ENCODE peak calls at places on chromosome 1, in five cellular contexts. D is SK-N-SH, Z is heart right ventricle, Y is left ventricle myocardium inferior, O is AG04450. F is an unnamed sample.

GRCh38 chr1:93666613-93667384 is 14.8 kb downstream of the BCAR3 start:
- DNase-seq in D (no peak), Z (no peak), Y (no peak), O (no peak), F (no peak)

GRCh38 chr1:33343539-33343938 is 22.6 kb upstream of the A3GALT2 start:
- DNase-seq in D (no peak), Z (no peak), Y (no peak), O (no peak), F (no peak)

GRCh38 chr1:43292679-43293078 is 7.3 kb upstream of the C1orf210 start:
- DNase-seq in D (no peak), Z (no peak), Y (no peak), O (no peak), F (no peak)

GRCh38 chr1:221494670-221495069 is 247.2 kb downstream of the DUSP10 start:
- DNase-seq in D (no peak), Z (no peak), Y (no peak), O (no peak), F (no peak)

GRCh38 chr1:206551985-206552325 is 44.6 kb downstream of the RASSF5 start:
- DNase-seq in D (no peak), Z (no peak), Y (no peak), O (no peak), F (no peak)

GRCh38 chr1:204520834-204521709 is 4.9 kb downstream of the MDM4 start:
- DNase-seq in D (no peak), Z (no peak), Y (no peak), O (peak), F (no peak)

GRCh38 chr1:31701137-31701736 is 2.6 kb downstream of the COL16A1 start:
- DNase-seq in D (peak), Z (peak), Y (peak), O (peak), F (peak)

GRCh38 chr1:177975588-177976495 is 6.0 kb upstream of the SEC16B start:
- DNase-seq in D (no peak), Z (no peak), Y (no peak), O (no peak), F (no peak)

GRCh38 chr1:1758059-1758621 is 20.1 kb downstream of the NADK start:
- DNase-seq in D (no peak), Z (no peak), Y (no peak), O (no peak), F (no peak)

GRCh38 chr1:21149430-21149861 is 27.3 kb downstream of the EIF4G3 start:
- DNase-seq in D (peak), Z (no peak), Y (no peak), O (no peak), F (no peak)

GRCh38 chr1:64759968-64760367 is 15.1 kb downstream of the RAVER2 start:
- DNase-seq in D (no peak), Z (no peak), Y (no peak), O (no peak), F (no peak)

GRCh38 chr1:98371767-98372166 is 289.8 kb upstream of the SNX7 start:
- DNase-seq in D (no peak), Z (no peak), Y (no peak), O (no peak), F (no peak)

GRCh38 chr1:89563957-89564604 is 39.5 kb downstream of the LRRC8B start:
- DNase-seq in D (peak), Z (no peak), Y (no peak), O (no peak), F (no peak)

GRCh38 chr1:170470121-170470520 is 61.8 kb upstream of the GORAB start:
- DNase-seq in D (no peak), Z (no peak), Y (no peak), O (no peak), F (no peak)

GRCh38 chr1:72177711-72178110 is 104.6 kb downstream of the NEGR1 start:
- DNase-seq in D (no peak), Z (no peak), Y (no peak), O (no peak), F (no peak)

GRCh38 chr1:212242985-212243308 is 42.3 kb upstream of the PPP2R5A start:
- DNase-seq in D (no peak), Z (no peak), Y (no peak), O (no peak), F (no peak)

GRCh38 chr1:9957726-9958125 is 14.5 kb downstream of the NMNAT1 start:
- DNase-seq in D (no peak), Z (no peak), Y (no peak), O (no peak), F (no peak)

GRCh38 chr1:43531453-43531905 is 796 bp downstream of the PTPRF start:
- DNase-seq in D (peak), Z (no peak), Y (no peak), O (no peak), F (no peak)

GRCh38 chr1:165954940-165955339 is 127.5 kb downstream of the UCK2 start:
- DNase-seq in D (no peak), Z (no peak), Y (no peak), O (peak), F (peak)

GRCh38 chr1:209863766-209864485 is 36.2 kb downstream of the UTP25 start:
- DNase-seq in D (no peak), Z (no peak), Y (no peak), O (no peak), F (no peak)

GRCh38 chr1:22351757-22352080 is 99.9 kb upstream of the ZBTB40 start:
- DNase-seq in D (no peak), Z (no peak), Y (no peak), O (no peak), F (no peak)

GRCh38 chr1:45522324-45523104 is 830 bp upstream of the PRDX1 start:
- DNase-seq in D (no peak), Z (no peak), Y (no peak), O (no peak), F (no peak)

DNA sequence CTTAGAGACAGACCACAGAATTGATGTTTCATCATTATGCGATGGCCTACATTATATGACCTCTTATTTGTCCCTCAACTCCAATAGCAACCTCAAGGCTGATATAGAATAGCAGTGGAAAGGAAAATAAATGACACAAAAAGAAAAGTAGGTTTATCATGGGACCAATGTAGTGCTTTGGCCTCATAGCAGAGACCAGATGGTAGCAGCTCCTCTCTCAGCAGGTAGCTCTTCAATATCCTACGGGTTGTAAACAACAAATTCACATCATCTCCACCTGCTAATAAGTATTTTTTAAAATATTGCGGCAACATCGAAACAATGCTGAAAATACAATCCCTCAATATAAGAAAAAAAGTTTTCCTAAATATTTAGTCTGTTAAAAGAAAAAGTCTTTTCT is 25.2 kb downstream of the ANP32E start:
- DNase-seq in D (no peak), Z (no peak), Y (no peak), O (no peak), F (no peak)
- TF ChIP-seq CTCF in D (no peak), Z (no peak), Y (no peak), O (no peak), F (no peak)

GRCh38 chr1:84442256-84442655 is 36.8 kb upstream of the RPF1 start:
- DNase-seq in D (peak), Z (no peak), Y (no peak), O (peak), F (peak)
- TF ChIP-seq CTCF in D (peak), Z (peak), Y (peak), O (peak), F (peak)

GRCh38 chr1:227949341-227949921 is 1.7 kb upstream of the WNT9A start:
- DNase-seq in D (peak), Z (no peak), Y (no peak), O (no peak), F (no peak)

GRCh38 chr1:227948493-227949260 is 945 bp upstream of the WNT9A start:
- DNase-seq in D (peak), Z (no peak), Y (no peak), O (no peak), F (no peak)

GRCh38 chr1:227951624-227952373 is 4.1 kb upstream of the WNT9A start:
- DNase-seq in D (no peak), Z (no peak), Y (no peak), O (no peak), F (no peak)

GRCh38 chr1:227950735-227951224 is 3.0 kb upstream of the WNT9A start:
- DNase-seq in D (no peak), Z (no peak), Y (no peak), O (no peak), F (no peak)

GRCh38 chr1:227949954-227950734 is 2.4 kb upstream of the WNT9A start:
- DNase-seq in D (no peak), Z (no peak), Y (no peak), O (no peak), F (no peak)
- TF ChIP-seq CTCF in D (no peak), Z (no peak), Y (no peak), O (no peak), F (no peak)

DNA sequence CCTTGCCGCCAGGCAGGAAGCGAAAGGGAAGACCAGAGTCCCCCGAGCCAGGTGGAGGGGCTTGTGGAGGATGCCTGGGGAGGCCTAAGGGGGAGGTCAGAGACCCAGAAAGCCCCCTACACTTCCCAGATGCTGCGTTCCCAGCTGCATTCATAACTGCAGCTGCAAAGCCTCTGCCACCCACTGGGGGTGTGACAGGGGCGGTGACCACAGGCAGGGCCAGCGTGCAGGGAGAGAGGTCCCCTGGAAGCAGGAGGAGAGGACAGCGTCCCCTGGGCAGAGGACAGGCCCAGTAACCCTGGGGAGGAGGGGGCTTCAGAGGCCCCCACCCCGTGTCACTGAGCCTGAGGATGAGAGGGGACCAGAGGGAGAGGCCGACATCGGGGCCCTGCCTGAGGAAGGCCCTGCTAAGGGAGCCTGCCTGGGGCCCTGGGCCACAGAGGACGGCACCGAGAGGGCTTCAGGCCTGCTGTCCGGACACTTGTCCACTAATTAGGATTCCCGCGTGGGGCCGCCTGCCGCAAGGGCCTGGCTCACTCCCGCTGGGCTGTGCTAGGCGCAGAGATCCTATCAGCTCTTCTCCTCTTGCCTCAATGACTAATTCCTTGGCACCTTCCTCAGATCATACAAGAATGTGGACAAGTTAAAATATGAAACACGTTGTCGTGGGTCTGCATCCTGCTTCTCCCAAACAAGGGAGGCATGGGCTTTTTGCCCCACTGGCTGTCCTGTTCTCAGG is 49.1 kb upstream of the CCDC27 start:
- DNase-seq in D (peak), Z (no peak), Y (no peak), O (no peak), F (no peak)
- TF ChIP-seq CTCF in D (no peak), Z (no peak), Y (no peak), O (no peak), F (no peak)

DNA sequence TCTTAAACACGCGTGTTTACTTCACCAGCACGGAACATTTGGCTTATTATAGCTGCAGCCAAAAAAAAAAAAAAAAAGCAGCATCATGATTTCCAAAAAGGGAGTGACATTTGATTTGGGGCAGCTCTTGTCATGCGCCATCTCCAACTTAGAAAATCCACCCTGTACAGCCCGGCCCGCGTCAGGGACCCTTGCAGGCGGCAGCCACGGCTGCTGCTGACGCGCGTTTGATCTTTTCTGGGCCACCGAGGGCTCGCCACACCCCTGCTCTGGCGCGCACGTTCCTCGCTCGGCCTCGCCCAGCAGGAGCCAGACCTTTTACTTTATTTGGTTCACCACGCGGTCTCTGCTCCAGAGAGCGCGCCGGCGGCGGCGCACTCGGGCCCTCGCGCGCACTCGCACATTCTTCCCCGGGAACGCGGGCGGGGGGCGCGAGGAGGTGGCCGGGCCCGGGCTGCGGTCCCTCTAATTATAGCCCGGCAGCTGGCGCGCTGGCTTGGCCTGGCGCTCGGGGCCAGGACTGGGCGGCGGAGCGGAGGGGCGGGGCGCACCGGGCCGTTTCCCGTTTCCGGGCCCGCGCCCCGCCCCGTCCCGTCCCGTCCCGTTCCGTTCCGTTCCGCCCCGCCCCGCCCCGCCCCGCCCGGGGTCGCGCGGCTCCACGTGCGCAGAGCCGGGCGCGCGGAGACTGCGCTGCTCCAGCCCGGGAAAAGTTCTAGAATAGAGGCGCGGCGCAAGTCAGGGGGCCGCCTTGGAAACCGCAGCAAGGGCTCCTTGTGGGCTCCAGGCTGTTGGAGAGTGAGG is 10.2 kb downstream of the IRF2BP2 start:
- DNase-seq in D (peak), Z (peak), Y (peak), O (no peak), F (no peak)
- TF ChIP-seq CTCF in D (peak), Z (peak), Y (no peak), O (no peak), F (no peak)

DNA sequence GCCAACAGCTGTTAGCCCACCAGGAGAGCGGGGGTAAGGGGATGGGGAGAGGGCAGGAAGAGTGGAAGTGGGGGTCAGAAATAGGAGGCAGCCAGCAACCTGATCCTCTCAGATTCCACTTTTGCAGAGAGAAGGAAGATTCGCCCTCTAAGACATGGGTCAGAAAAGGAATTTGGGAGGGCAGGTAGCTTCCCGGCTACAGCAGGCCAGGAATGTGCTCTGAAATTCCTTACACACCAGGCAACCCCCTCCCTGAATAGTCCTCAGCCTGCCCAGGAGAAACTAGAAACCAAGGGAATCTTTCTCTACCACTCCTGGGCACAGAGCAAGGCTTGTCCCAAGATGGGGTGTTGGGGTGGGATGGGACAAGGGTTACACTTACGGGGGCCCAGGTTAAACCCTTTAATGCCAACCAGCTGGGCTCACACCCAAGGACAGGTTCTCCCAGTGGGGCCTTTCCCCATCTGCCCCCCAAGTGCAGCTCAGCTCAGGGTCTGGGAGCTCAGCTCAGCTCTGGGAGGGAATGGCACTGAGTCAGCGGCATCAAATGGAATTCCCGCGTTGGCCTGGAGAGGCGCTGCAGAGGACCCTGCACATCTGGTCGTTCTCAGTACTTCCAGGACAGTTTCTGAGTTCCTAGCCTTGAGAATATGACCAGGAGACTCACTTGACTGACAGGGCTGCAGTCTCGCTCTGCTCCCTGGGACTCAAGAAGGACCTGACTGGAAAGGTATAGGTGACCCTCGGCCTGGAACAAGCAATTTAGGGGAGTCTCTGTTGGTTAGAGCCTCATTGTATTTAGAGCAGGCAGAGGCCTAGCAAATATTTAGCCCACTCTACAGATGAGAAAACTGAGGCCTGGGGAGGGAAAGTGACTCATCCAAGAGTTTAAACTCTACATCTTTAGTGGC is 761 bp downstream of the TNNT2 start:
- DNase-seq in D (peak), Z (no peak), Y (no peak), O (no peak), F (no peak)
- TF ChIP-seq CTCF in D (peak), Z (peak), Y (peak), O (peak), F (peak)

GRCh38 chr1:238944028-238944427 is 442.3 kb upstream of the CHRM3 start:
- DNase-seq in D (no peak), Z (no peak), Y (no peak), O (no peak), F (no peak)
- TF ChIP-seq CTCF in D (no peak), Z (no peak), Y (no peak), O (no peak), F (no peak)

F was measured in AG09319.